ENCODE peak calls at places on chromosomes 12 and 14, in four cellular contexts. T is BJ, X is foreskin fibroblast, Z is astrocyte of the spinal cord. P is an unnamed sample.

GRCh38 chr14:65168840-65169239 is 66.5 kb upstream of the MAX start:
- DNase-seq in T (no peak), X (peak; percentile 83), Z (no peak), P (no peak)

GRCh38 chr12:119153477-119154434 is 25.0 kb upstream of the HSPB8 start:
- DNase-seq in T (no peak), X (no peak), Z (peak; percentile 5), P (peak; percentile 5)

GRCh38 chr12:58981961-58982360 is 61.7 kb upstream of the LRIG3 start:
- DNase-seq in T (no peak), X (no peak), Z (no peak), P (no peak)

GRCh38 chr12:48767521-48767920 is 21.4 kb downstream of the ADCY6 start:
- DNase-seq in T (no peak), X (no peak), Z (no peak), P (no peak)

GRCh38 chr12:116418551-116418950 is 140.6 kb upstream of the MAP1LC3B2 start:
- DNase-seq in T (no peak), X (no peak), Z (no peak), P (no peak)

GRCh38 chr12:40331886-40332285 is 107.1 kb downstream of the LRRK2 start:
- DNase-seq in T (no peak), X (no peak), Z (no peak), P (no peak)

GRCh38 chr14:51921026-51921425 is 60.6 kb downstream of the GNG2 start:
- DNase-seq in T (no peak), X (no peak), Z (no peak), P (no peak)

GRCh38 chr12:21940549-21940948 is 677 bp downstream of the ABCC9 start:
- DNase-seq in T (no peak), X (no peak), Z (no peak), P (no peak)

GRCh38 chr12:13288501-13288900 is 92.0 kb downstream of the EMP1 start:
- DNase-seq in T (no peak), X (no peak), Z (no peak), P (no peak)

GRCh38 chr12:68159681-68160304 is at the start of gene IFNG:
- DNase-seq in T (no peak), X (no peak), Z (no peak), P (no peak)

GRCh38 chr14:49659526-49660455 is 24.7 kb upstream of the DNAAF2 start:
- DNase-seq in T (no peak), X (no peak), Z (no peak), P (no peak)

GRCh38 chr12:108231909-108232434 is 102.9 kb downstream of the WSCD2 start:
- DNase-seq in T (no peak), X (no peak), Z (no peak), P (no peak)

GRCh38 chr12:108597559-108598471 is at the start of gene TMEM119:
- DNase-seq in T (peak; percentile 36), X (peak; percentile 92), Z (no peak), P (no peak)

GRCh38 chr14:61296707-61297502 is 15.8 kb upstream of the TMEM30B start:
- DNase-seq in T (no peak), X (peak; percentile 76), Z (peak; percentile 54), P (peak; percentile 11)

GRCh38 chr12:113208041-113208934 is 13.0 kb upstream of the TPCN1 start:
- DNase-seq in T (no peak), X (peak; percentile 84), Z (peak; percentile 34), P (no peak)

GRCh38 chr12:113697646-113698504 is 226.2 kb upstream of the LHX5 start:
- DNase-seq in T (no peak), X (no peak), Z (no peak), P (no peak)

GRCh38 chr14:69105326-69105725 is 47.6 kb downstream of the DCAF5 start:
- DNase-seq in T (no peak), X (peak; percentile 87), Z (peak; percentile 92), P (no peak)

GRCh38 chr12:104641862-104642261 is 185.1 kb downstream of the CHST11 start:
- DNase-seq in T (no peak), X (no peak), Z (no peak), P (no peak)

GRCh38 chr12:98146487-98146886 is 368.9 kb upstream of the TMPO start:
- DNase-seq in T (no peak), X (no peak), Z (no peak), P (no peak)

GRCh38 chr14:50363734-50364113 is 33.0 kb downstream of the CDKL1 start:
- DNase-seq in T (no peak), X (peak; percentile 50), Z (no peak), P (no peak)

P was measured in A172.